ENCODE peak calls at places on chromosomes 1 and 21, in eight cellular contexts. S is left ventricle myocardium inferior, N is memory B cell, V is EH, D is OCI-M1, J is ACHN, F is HFFc6, E is T-helper 9 cell. R is an unnamed sample.

GRCh38 chr1:160064746-160065145 is 5.2 kb downstream of the KCNJ10 start:
- DNase-seq in S (no peak), N (no peak), F (no peak), E (no peak), D (no peak), V (no peak), J (no peak), R (no peak)

GRCh38 chr1:58689167-58689566 is 10.7 kb downstream of the MYSM1 start:
- DNase-seq in N (no peak), J (no peak), S (no peak), F (no peak), E (no peak), V (no peak), D (no peak), R (no peak)

GRCh38 chr1:119549719-119550141 is 42.7 kb downstream of the HSD3B1 start:
- DNase-seq in F (peak; percentile 70), S (no peak), V (peak; percentile 70), N (peak; percentile 49), D (peak; percentile 85), E (no peak), J (peak; percentile 59), R (peak; percentile 62)

GRCh38 chr1:20401405-20402010 is 84.5 kb downstream of the CAMK2N1 start:
- DNase-seq in N (no peak), S (no peak), F (no peak), J (no peak), V (no peak), D (no peak), E (no peak), R (peak; percentile 12)

GRCh38 chr1:151238467-151238739 is 16.1 kb upstream of the PSMD4 start:
- DNase-seq in J (peak; percentile 78), D (no peak), S (no peak), V (peak; percentile 89), E (no peak), N (no peak), F (peak; percentile 85), R (no peak)

GRCh38 chr1:106022312-106022902 is 1034.1 kb upstream of the PRMT6 start:
- DNase-seq in D (peak; percentile 51), E (no peak), J (peak; percentile 18), N (no peak), F (no peak), V (no peak), S (no peak), R (no peak)

GRCh38 chr21:37631319-37632117 is 264.9 kb downstream of the DYRK1A start:
- DNase-seq in S (no peak), N (no peak), F (no peak), D (peak; percentile 15), V (no peak), J (peak; percentile 3), E (no peak), R (no peak)

GRCh38 chr1:29531596-29531995 is 295.3 kb downstream of the PTPRU start:
- DNase-seq in V (no peak), D (no peak), E (no peak), N (no peak), S (no peak), J (no peak), F (no peak), R (no peak)

GRCh38 chr1:119015547-119015946 is 27.4 kb upstream of the TBX15 start:
- DNase-seq in J (no peak), V (no peak), D (no peak), S (no peak), F (no peak), E (no peak), N (no peak), R (no peak)

GRCh38 chr1:170881268-170882265 is 53.8 kb upstream of the MROH9 start:
- DNase-seq in S (no peak), F (peak; percentile 48), J (peak; percentile 19), V (peak; percentile 64), N (no peak), D (peak; percentile 80), E (no peak), R (peak; percentile 19)

GRCh38 chr1:3481836-3482589 is 27.5 kb downstream of the ARHGEF16 start:
- DNase-seq in D (no peak), V (peak; percentile 48), E (no peak), N (no peak), S (no peak), J (peak; percentile 65), F (peak; percentile 30), R (no peak)

GRCh38 chr1:109181085-109181806 is 32.5 kb upstream of the SARS1 start:
- DNase-seq in D (peak; percentile 56), J (peak; percentile 60), N (no peak), F (no peak), V (peak; percentile 48), S (no peak), E (no peak), R (no peak)

GRCh38 chr1:101219919-101220695 is 16.7 kb upstream of the S1PR1 start:
- DNase-seq in S (peak; percentile 55), D (no peak), E (no peak), N (no peak), F (no peak), V (no peak), J (no peak), R (no peak)

GRCh38 chr21:22758478-22758877 is 1760.3 kb downstream of the NCAM2 start:
- DNase-seq in S (no peak), E (no peak), F (no peak), V (no peak), J (no peak), N (no peak), D (no peak), R (no peak)

GRCh38 chr1:65399003-65399402 is 21.5 kb upstream of the LEPR start:
- DNase-seq in E (no peak), D (no peak), S (no peak), J (no peak), F (no peak), V (no peak), N (no peak), R (no peak)

GRCh38 chr1:233025156-233025555 is 74.7 kb downstream of the NTPCR start:
- DNase-seq in N (no peak), J (peak; percentile 23), D (peak; percentile 58), E (no peak), S (peak; percentile 36), F (no peak), V (peak; percentile 24), R (peak; percentile 45)

GRCh38 chr1:6811587-6811986 is 26.3 kb downstream of the CAMTA1 start:
- DNase-seq in S (no peak), F (no peak), V (no peak), J (no peak), N (no peak), D (no peak), E (no peak), R (peak; percentile 69)

GRCh38 chr21:41861987-41862386 is 17.2 kb downstream of the PRDM15 start:
- DNase-seq in D (no peak), F (no peak), V (no peak), S (no peak), N (no peak), J (no peak), E (no peak), R (no peak)

GRCh38 chr1:198449281-198449680 is 91.2 kb downstream of the ATP6V1G3 start:
- DNase-seq in J (no peak), S (no peak), V (no peak), D (no peak), E (no peak), N (no peak), F (no peak), R (no peak)

GRCh38 chr1:180468311-180468710 is 34.1 kb downstream of the ACBD6 start:
- DNase-seq in J (no peak), S (no peak), E (no peak), N (no peak), D (no peak), V (no peak), F (no peak), R (no peak)

GRCh38 chr1:153678519-153679336 is at the start of gene NPR1:
- DNase-seq in E (peak; percentile 16), S (peak; percentile 66), F (no peak), D (no peak), J (peak; percentile 42), N (peak; percentile 36), V (peak; percentile 43), R (peak; percentile 69)

GRCh38 chr21:30990514-30991304 is 47.6 kb downstream of the KRTAP19-8 start:
- DNase-seq in F (no peak), J (no peak), S (no peak), E (no peak), D (no peak), V (no peak), N (no peak), R (no peak)